ENCODE peak calls at places on chromosomes 7 and 10, in six cellular contexts. V, S, E, I, K and M are unnamed samples.

GRCh38 chr7:76428868-76429805 is 4.4 kb downstream of the ZP3 start:
- DNase-seq in V (no peak), S (peak), E (peak), I (no peak), K (no peak), M (no peak)

GRCh38 chr7:44454348-44454747 is 36.1 kb downstream of the NUDCD3 start:
- DNase-seq in V (no peak), S (no peak), E (no peak), I (no peak), K (no peak), M (no peak)

GRCh38 chr10:12445701-12446334 is 96.5 kb downstream of the CAMK1D start:
- DNase-seq in V (no peak), S (no peak), E (no peak), I (no peak), K (no peak), M (no peak)

GRCh38 chr10:75827591-75827990 is 396.2 kb downstream of the LRMDA start:
- DNase-seq in V (no peak), S (no peak), E (no peak), I (no peak), K (no peak), M (no peak)

GRCh38 chr10:3564599-3564998 is 220.4 kb downstream of the KLF6 start:
- DNase-seq in V (no peak), S (no peak), E (no peak), I (no peak), K (no peak), M (no peak)

GRCh38 chr7:135168001-135168400 is 2.5 kb downstream of the CYREN start:
- DNase-seq in V (no peak), S (no peak), E (no peak), I (no peak), K (no peak), M (no peak)

GRCh38 chr7:110531186-110531585 is 559.7 kb upstream of the LRRN3 start:
- DNase-seq in V (no peak), S (no peak), E (no peak), I (no peak), K (no peak), M (no peak)

GRCh38 chr7:54839538-54840213 is 80.7 kb upstream of the SEC61G start:
- DNase-seq in V (peak), S (no peak), E (peak), I (peak), K (no peak), M (peak)

GRCh38 chr7:158741294-158741666 is 36.7 kb upstream of the NCAPG2 start:
- DNase-seq in V (no peak), S (no peak), E (no peak), I (no peak), K (no peak), M (no peak)

GRCh38 chr10:980468-980867 is 7.8 kb upstream of the GTPBP4 start:
- DNase-seq in V (no peak), S (no peak), E (no peak), I (no peak), K (no peak), M (no peak)

GRCh38 chr10:90204956-90205695 is 503.7 kb downstream of the KIF20B start:
- DNase-seq in V (no peak), S (no peak), E (peak), I (no peak), K (peak), M (no peak)

GRCh38 chr10:102113261-102113955 is 6.8 kb downstream of the LDB1 start:
- DNase-seq in V (no peak), S (no peak), E (no peak), I (no peak), K (no peak), M (no peak)

GRCh38 chr10:74255800-74256422 is 104.9 kb downstream of the ADK start:
- DNase-seq in V (no peak), S (peak), E (no peak), I (no peak), K (no peak), M (peak)

GRCh38 chr7:157136372-157136771 is 2.4 kb upstream of the UBE3C start:
- DNase-seq in V (no peak), S (peak), E (no peak), I (peak), K (peak), M (peak)

GRCh38 chr10:75772153-75772887 is 340.9 kb downstream of the LRMDA start:
- DNase-seq in V (no peak), S (no peak), E (no peak), I (no peak), K (no peak), M (peak)

GRCh38 chr7:152989889-152990380 is 230.4 kb downstream of the ACTR3B start:
- DNase-seq in V (peak), S (peak), E (no peak), I (no peak), K (no peak), M (no peak)

GRCh38 chr10:93431361-93431760 is 50.8 kb downstream of the MYOF start:
- DNase-seq in V (no peak), S (no peak), E (no peak), I (no peak), K (no peak), M (no peak)

GRCh38 chr10:95474228-95475002 is 86.8 kb downstream of the SORBS1 start:
- DNase-seq in V (no peak), S (no peak), E (no peak), I (peak), K (no peak), M (peak)

GRCh38 chr10:52313350-52314006 is 603 bp upstream of the DKK1 start:
- DNase-seq in V (peak), S (no peak), E (peak), I (no peak), K (no peak), M (no peak)

GRCh38 chr10:53403688-53404087 is 631.1 kb upstream of the MBL2 start:
- DNase-seq in V (no peak), S (no peak), E (peak), I (no peak), K (no peak), M (no peak)

GRCh38 chr7:138872576-138872975 is 74.6 kb upstream of the ATP6V0A4 start:
- DNase-seq in V (no peak), S (no peak), E (no peak), I (no peak), K (no peak), M (no peak)